ENCODE peak calls at places on chromosomes 2 and 18, in nine cellular contexts. One of them, this sample, is unnamed.

GRCh38 chr2:8542381-8543064 is 139.3 kb upstream of the ID2 start:
- DNase-seq in HCT116: no peak
- DNase-seq in endothelial cell: no peak
- DNase-seq in IMR-90: no peak
- DNase-seq in posterior vena cava: no peak
- DNase-seq in thoracic aorta: no peak
- DNase-seq in iris pigment epithelial cell: no peak
- DNase-seq in neural progenitor cell: no peak
- DNase-seq in KBM-7: no peak
- DNase-seq in this sample: no peak

GRCh38 chr2:34188464-34188863 is 589.4 kb upstream of the FAM98A start:
- DNase-seq in HCT116: no peak
- DNase-seq in endothelial cell: no peak
- DNase-seq in IMR-90: no peak
- DNase-seq in posterior vena cava: no peak
- DNase-seq in thoracic aorta: no peak
- DNase-seq in iris pigment epithelial cell: no peak
- DNase-seq in neural progenitor cell: no peak
- DNase-seq in KBM-7: no peak
- DNase-seq in this sample: peak; percentile 15

GRCh38 chr2:18551623-18552022 is 8.8 kb downstream of the RDH14 start:
- DNase-seq in HCT116: no peak
- DNase-seq in endothelial cell: no peak
- DNase-seq in IMR-90: no peak
- DNase-seq in posterior vena cava: no peak
- DNase-seq in thoracic aorta: no peak
- DNase-seq in iris pigment epithelial cell: no peak
- DNase-seq in neural progenitor cell: no peak
- DNase-seq in KBM-7: no peak
- DNase-seq in this sample: no peak

GRCh38 chr18:26442139-26442538 is 106.2 kb downstream of the KCTD1 start:
- DNase-seq in HCT116: no peak
- DNase-seq in endothelial cell: no peak
- DNase-seq in IMR-90: no peak
- DNase-seq in posterior vena cava: no peak
- DNase-seq in thoracic aorta: no peak
- DNase-seq in iris pigment epithelial cell: no peak
- DNase-seq in neural progenitor cell: no peak
- DNase-seq in KBM-7: no peak
- DNase-seq in this sample: no peak

GRCh38 chr18:23191952-23192662 is 56.8 kb downstream of the CABLES1 start:
- DNase-seq in HCT116: no peak
- DNase-seq in endothelial cell: peak; percentile 59
- DNase-seq in IMR-90: peak; percentile 95
- DNase-seq in posterior vena cava: peak; percentile 79
- DNase-seq in thoracic aorta: no peak
- DNase-seq in iris pigment epithelial cell: peak; percentile 81
- DNase-seq in neural progenitor cell: no peak
- DNase-seq in KBM-7: peak; percentile 62
- DNase-seq in this sample: peak; percentile 98

GRCh38 chr2:137178955-137179377 is 413.6 kb downstream of the THSD7B start:
- DNase-seq in HCT116: no peak
- DNase-seq in endothelial cell: no peak
- DNase-seq in IMR-90: no peak
- DNase-seq in posterior vena cava: no peak
- DNase-seq in thoracic aorta: no peak
- DNase-seq in iris pigment epithelial cell: peak; percentile 86
- DNase-seq in neural progenitor cell: no peak
- DNase-seq in KBM-7: no peak
- DNase-seq in this sample: no peak

GRCh38 chr18:3761266-3761665 is 311.3 kb downstream of the TGIF1 start:
- DNase-seq in HCT116: no peak
- DNase-seq in endothelial cell: no peak
- DNase-seq in IMR-90: no peak
- DNase-seq in posterior vena cava: no peak
- DNase-seq in thoracic aorta: no peak
- DNase-seq in iris pigment epithelial cell: no peak
- DNase-seq in neural progenitor cell: no peak
- DNase-seq in KBM-7: no peak
- DNase-seq in this sample: no peak

GRCh38 chr18:77944533-77944932 is 694.9 kb downstream of the GALR1 start:
- DNase-seq in HCT116: no peak
- DNase-seq in endothelial cell: no peak
- DNase-seq in IMR-90: no peak
- DNase-seq in posterior vena cava: no peak
- DNase-seq in thoracic aorta: no peak
- DNase-seq in iris pigment epithelial cell: no peak
- DNase-seq in neural progenitor cell: no peak
- DNase-seq in KBM-7: no peak
- DNase-seq in this sample: no peak

GRCh38 chr2:3594493-3595281 is at the start of gene COLEC11:
- DNase-seq in HCT116: no peak
- DNase-seq in endothelial cell: peak; percentile 32
- DNase-seq in IMR-90: no peak
- DNase-seq in posterior vena cava: peak; percentile 88
- DNase-seq in thoracic aorta: no peak
- DNase-seq in iris pigment epithelial cell: peak; percentile 57
- DNase-seq in neural progenitor cell: peak; percentile 70
- DNase-seq in KBM-7: no peak
- DNase-seq in this sample: no peak

GRCh38 chr18:74116628-74117554 is 30.7 kb downstream of the FBXO15 start:
- DNase-seq in HCT116: peak; percentile 8
- DNase-seq in endothelial cell: peak; percentile 26
- DNase-seq in IMR-90: peak; percentile 65
- DNase-seq in posterior vena cava: no peak
- DNase-seq in thoracic aorta: no peak
- DNase-seq in iris pigment epithelial cell: peak; percentile 52
- DNase-seq in neural progenitor cell: peak; percentile 56
- DNase-seq in KBM-7: peak; percentile 6
- DNase-seq in this sample: peak; percentile 47

GRCh38 chr18:69916412-69916811 is 31.3 kb downstream of the CD226 start:
- DNase-seq in HCT116: no peak
- DNase-seq in endothelial cell: no peak
- DNase-seq in IMR-90: peak; percentile 26
- DNase-seq in posterior vena cava: no peak
- DNase-seq in thoracic aorta: no peak
- DNase-seq in iris pigment epithelial cell: peak; percentile 16
- DNase-seq in neural progenitor cell: no peak
- DNase-seq in KBM-7: no peak
- DNase-seq in this sample: no peak

GRCh38 chr2:10811552-10811951 is 1.0 kb downstream of the PDIA6 start:
- DNase-seq in HCT116: no peak
- DNase-seq in endothelial cell: no peak
- DNase-seq in IMR-90: no peak
- DNase-seq in posterior vena cava: no peak
- DNase-seq in thoracic aorta: no peak
- DNase-seq in iris pigment epithelial cell: peak; percentile 12
- DNase-seq in neural progenitor cell: peak; percentile 56
- DNase-seq in KBM-7: no peak
- DNase-seq in this sample: no peak

GRCh38 chr2:185279999-185280398 is 458.6 kb upstream of the FSIP2 start:
- DNase-seq in HCT116: no peak
- DNase-seq in endothelial cell: no peak
- DNase-seq in IMR-90: peak; percentile 3
- DNase-seq in posterior vena cava: no peak
- DNase-seq in thoracic aorta: no peak
- DNase-seq in iris pigment epithelial cell: peak; percentile 31
- DNase-seq in neural progenitor cell: no peak
- DNase-seq in KBM-7: peak; percentile 25
- DNase-seq in this sample: no peak

GRCh38 chr2:119263656-119264055 is 40.0 kb downstream of the STEAP3 start:
- DNase-seq in HCT116: no peak
- DNase-seq in endothelial cell: no peak
- DNase-seq in IMR-90: no peak
- DNase-seq in posterior vena cava: no peak
- DNase-seq in thoracic aorta: no peak
- DNase-seq in iris pigment epithelial cell: no peak
- DNase-seq in neural progenitor cell: no peak
- DNase-seq in KBM-7: peak; percentile 70
- DNase-seq in this sample: no peak

GRCh38 chr18:10474309-10474708 is 19.9 kb downstream of the APCDD1 start:
- DNase-seq in HCT116: no peak
- DNase-seq in endothelial cell: no peak
- DNase-seq in IMR-90: no peak
- DNase-seq in posterior vena cava: no peak
- DNase-seq in thoracic aorta: no peak
- DNase-seq in iris pigment epithelial cell: no peak
- DNase-seq in neural progenitor cell: no peak
- DNase-seq in KBM-7: no peak
- DNase-seq in this sample: peak; percentile 50

GRCh38 chr2:113218283-113219091 is 44.7 kb downstream of the PSD4 start:
- DNase-seq in HCT116: no peak
- DNase-seq in endothelial cell: no peak
- DNase-seq in IMR-90: no peak
- DNase-seq in posterior vena cava: peak; percentile 86
- DNase-seq in thoracic aorta: no peak
- DNase-seq in iris pigment epithelial cell: no peak
- DNase-seq in neural progenitor cell: no peak
- DNase-seq in KBM-7: no peak
- DNase-seq in this sample: no peak

This sample was measured in RPMI8226.